ENCODE peak calls at places on chromosomes 3 and 15, in six cellular contexts. S is IMR-90, P is HepG2, O is K562, V is GM12878, D is H1. Y is an unnamed sample.

GRCh38 chr3:172293093-172293492 is 155.2 kb downstream of the GHSR start:
- DNase-seq in S (no peak), P (no peak), O (no peak), V (no peak), D (no peak), Y (no peak)

GRCh38 chr3:37272743-37273142 is 98.4 kb upstream of the LRRFIP2 start:
- DNase-seq in S (peak; percentile 15), P (no peak), O (no peak), V (no peak), D (no peak), Y (no peak)

GRCh38 chr3:141387446-141388030 is 19.2 kb downstream of the ZBTB38 start:
- DNase-seq in S (no peak), P (no peak), O (no peak), V (no peak), D (no peak), Y (no peak)

GRCh38 chr3:106619-107018 is 89.9 kb upstream of the CHL1 start:
- DNase-seq in S (no peak), P (no peak), O (no peak), V (no peak), D (no peak), Y (no peak)

GRCh38 chr15:60408438-60409105 is 10.8 kb upstream of the ANXA2 start:
- DNase-seq in S (peak; percentile 88), P (peak; percentile 16), O (no peak), V (no peak), D (no peak), Y (no peak)

GRCh38 chr15:54082836-54083492 is 104.7 kb downstream of the UNC13C start:
- DNase-seq in S (peak; percentile 0), P (peak; percentile 9), O (peak; percentile 9), V (no peak), D (peak; percentile 72), Y (peak; percentile 48)

GRCh38 chr15:62847900-62848489 is 194.6 kb upstream of the TPM1 start:
- DNase-seq in S (peak; percentile 54), P (peak; percentile 44), O (peak; percentile 67), V (no peak), D (peak; percentile 87), Y (peak; percentile 62)

GRCh38 chr3:24550588-24550987 is 55.9 kb upstream of the THRB start:
- DNase-seq in S (no peak), P (no peak), O (no peak), V (no peak), D (no peak), Y (no peak)

GRCh38 chr3:59084598-59084997 is 34.8 kb upstream of the CFAP20DC start:
- DNase-seq in S (no peak), P (no peak), O (no peak), V (no peak), D (no peak), Y (no peak)

GRCh38 chr15:62739507-62739906 is 303.0 kb upstream of the TPM1 start:
- DNase-seq in S (peak; percentile 86), P (no peak), O (no peak), V (no peak), D (no peak), Y (peak; percentile 17)

GRCh38 chr15:27973886-27974285 is 125.2 kb downstream of the OCA2 start:
- DNase-seq in S (no peak), P (no peak), O (no peak), V (no peak), D (no peak), Y (no peak)

GRCh38 chr3:143207338-143207961 is 87.9 kb downstream of the CHST2 start:
- DNase-seq in S (peak; percentile 67), P (no peak), O (peak; percentile 78), V (peak; percentile 95), D (no peak), Y (no peak)

GRCh38 chr3:10299679-10300078 is 6.9 kb upstream of the GHRL start:
- DNase-seq in S (no peak), P (no peak), O (no peak), V (no peak), D (no peak), Y (no peak)

GRCh38 chr3:195080571-195081141 is 190.3 kb downstream of the XXYLT1 start:
- DNase-seq in S (no peak), P (peak; percentile 14), O (no peak), V (no peak), D (no peak), Y (no peak)

GRCh38 chr3:195079636-195080035 is 191.3 kb downstream of the XXYLT1 start:
- DNase-seq in S (peak; percentile 10), P (no peak), O (no peak), V (no peak), D (no peak), Y (no peak)

GRCh38 chr3:195081242-195081963 is 189.6 kb downstream of the XXYLT1 start:
- DNase-seq in S (peak; percentile 78), P (no peak), O (no peak), V (no peak), D (no peak), Y (no peak)

GRCh38 chr3:195078891-195079440 is 192.0 kb downstream of the XXYLT1 start:
- DNase-seq in S (no peak), P (no peak), O (no peak), V (no peak), D (no peak), Y (peak; percentile 53)

GRCh38 chr3:195080125-195080524 is 190.8 kb downstream of the XXYLT1 start:
- DNase-seq in S (no peak), P (no peak), O (no peak), V (no peak), D (no peak), Y (no peak)
- H2AFZ ChIP-seq in S (no peak overlapping the region), P (no peak overlapping the region), O (no peak overlapping the region), V (peak overlapping the region; percentile 62), D (no peak overlapping the region), Y (no peak overlapping the region)

GRCh38 chr3:179671709-179672337 is 19.0 kb downstream of the USP13 start:
- DNase-seq in S (peak; percentile 58), P (peak; percentile 38), O (no peak), V (no peak), D (no peak), Y (no peak)
- TF ChIP-seq USF2 in S (no peak), P (no peak), O (no peak), V (no peak), D (no peak), Y (no peak)

DNA sequence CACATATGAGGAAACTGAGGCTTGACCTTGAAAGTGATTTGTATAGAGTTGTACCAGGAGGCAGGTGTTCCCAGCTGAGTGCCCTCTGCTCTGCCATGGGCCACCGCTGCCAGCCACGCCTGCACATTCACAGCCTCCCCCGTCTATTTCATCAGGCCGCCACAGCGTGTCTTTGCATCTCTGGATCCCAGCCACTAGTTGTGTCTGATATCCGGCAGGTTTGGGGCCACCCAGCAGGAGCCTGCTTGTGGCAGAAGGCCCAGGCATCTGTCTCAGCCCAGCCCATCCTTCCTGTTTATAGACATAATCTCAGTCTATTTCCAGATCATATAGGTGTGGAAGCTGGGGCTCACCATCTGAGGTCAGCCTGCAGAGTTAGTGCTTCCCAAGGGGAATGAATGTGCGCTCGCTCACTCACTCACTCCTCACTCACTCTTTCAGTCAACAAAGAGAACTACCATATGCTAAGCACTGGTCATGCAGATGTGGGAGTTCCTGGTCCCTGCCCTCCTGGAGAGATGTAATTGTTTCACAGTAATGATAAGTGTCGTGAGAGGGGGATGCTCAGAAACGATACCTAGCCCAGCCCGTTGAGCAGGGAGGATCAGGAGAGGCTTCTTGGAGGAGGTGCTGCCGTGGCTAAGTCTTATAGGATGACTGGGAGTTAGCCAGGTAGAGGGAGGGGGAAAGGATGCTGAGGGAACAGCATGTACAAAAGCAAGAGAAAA is 60.6 kb downstream of the FGD5 start:
- DNase-seq in S (no peak), P (no peak), O (no peak), V (no peak), D (no peak), Y (peak; percentile 54)
- H3K36me3 ChIP-seq in S (no peaks in the 10 kb centered on the region), P (no peaks in the 10 kb centered on the region), O (no peaks in the 10 kb centered on the region), V (no peaks in the 10 kb centered on the region), D (no peaks in the 10 kb centered on the region), Y (no peaks in the 10 kb centered on the region)

GRCh38 chr3:151631946-151632345 is 101.8 kb upstream of the AADACL2 start:
- DNase-seq in S (no peak), P (no peak), O (no peak), V (no peak), D (no peak), Y (no peak)

GRCh38 chr3:151630035-151630434 is 103.7 kb upstream of the AADACL2 start:
- DNase-seq in S (no peak), P (peak; percentile 29), O (no peak), V (no peak), D (no peak), Y (no peak)

GRCh38 chr3:151625057-151625456 is 108.7 kb upstream of the AADACL2 start:
- DNase-seq in S (no peak), P (no peak), O (no peak), V (no peak), D (no peak), Y (no peak)

DNA sequence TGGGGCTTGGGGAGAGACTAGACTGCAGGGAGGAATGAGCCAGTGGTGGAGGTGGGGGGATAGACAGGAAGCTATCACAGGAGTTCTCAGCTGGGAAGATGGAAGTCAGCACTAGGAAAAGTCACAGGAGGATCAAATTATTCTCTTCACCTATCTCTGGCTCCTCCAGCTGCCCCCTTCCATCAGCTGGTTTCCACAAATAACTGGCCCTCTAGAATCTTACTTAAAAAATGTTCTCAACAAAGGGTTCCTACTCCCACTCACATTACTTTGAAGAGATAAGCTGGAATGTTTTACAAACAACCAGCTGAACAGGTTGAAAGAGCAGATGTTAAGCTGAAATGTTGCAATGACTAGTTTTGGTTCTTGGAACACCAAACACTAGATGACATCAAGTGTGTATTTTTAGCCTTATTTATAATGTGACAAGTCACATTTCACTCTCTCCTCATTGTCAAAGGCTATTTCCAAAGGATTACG is 102.7 kb upstream of the AADACL2 start:
- DNase-seq in S (peak; percentile 39), P (peak; percentile 62), O (peak; percentile 62), V (no peak), D (no peak), Y (no peak)
- H2AFZ ChIP-seq in S (no peak overlapping the region), P (no peak overlapping the region), O (no peak overlapping the region), V (no peak overlapping the region), D (no peak overlapping the region), Y (no peak overlapping the region)

GRCh38 chr3:51619983-51620382 is 51.1 kb upstream of the TEX264 start:
- DNase-seq in S (no peak), P (no peak), O (no peak), V (no peak), D (no peak), Y (no peak)

GRCh38 chr3:51621091-51621892 is 49.8 kb upstream of the TEX264 start:
- DNase-seq in S (peak; percentile 18), P (peak; percentile 70), O (no peak), V (no peak), D (no peak), Y (no peak)

GRCh38 chr3:51622868-51623267 is 48.2 kb upstream of the TEX264 start:
- DNase-seq in S (peak; percentile 72), P (no peak), O (no peak), V (no peak), D (no peak), Y (peak; percentile 39)

GRCh38 chr3:51620543-51620942 is 50.5 kb upstream of the TEX264 start:
- DNase-seq in S (peak; percentile 83), P (peak; percentile 25), O (no peak), V (no peak), D (no peak), Y (no peak)

DNA sequence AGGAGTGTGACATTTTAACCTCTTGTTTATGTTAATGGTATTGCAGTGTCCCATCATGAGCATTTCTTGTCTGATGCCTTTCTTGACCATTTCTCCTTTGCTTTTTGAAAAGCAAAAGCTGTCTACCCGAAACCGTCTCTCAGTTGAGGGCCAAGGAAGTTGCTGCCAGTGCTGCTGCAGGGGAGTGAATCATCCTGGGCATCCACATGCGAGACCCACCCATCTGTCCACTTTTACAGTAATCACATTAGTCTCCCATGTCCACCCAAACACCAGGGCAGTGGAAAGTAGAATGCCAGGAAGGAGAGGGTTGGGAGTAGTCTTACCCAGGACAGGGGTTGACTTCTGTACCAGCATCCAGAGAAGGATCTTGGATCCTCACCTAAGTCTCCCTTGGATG is 48.6 kb upstream of the TEX264 start:
- DNase-seq in S (peak; percentile 10), P (no peak), O (no peak), V (no peak), D (no peak), Y (no peak)
- TF ChIP-seq USF2 in S (no peak), P (no peak), O (no peak), V (no peak), D (no peak), Y (no peak)